ENCODE peak calls at places on chromosomes 6 and 20, in seven cellular contexts. H is HCT116; J is tibial artery; F is GM23248; V is heart right ventricle; P is CD8-positive, alpha-beta memory T cell; O is CD8-positive, alpha-beta T cell. A is an unnamed sample.

GRCh38 chr20:17650816-17651760 is 31.0 kb downstream of the RRBP1 start:
- DNase-seq in H (no peak), J (peak; percentile 39), F (peak; percentile 84), V (no peak), P (no peak), O (no peak), A (no peak)

GRCh38 chr6:156533860-156534580 is 243.2 kb upstream of the ARID1B start:
- DNase-seq in H (no peak), J (no peak), F (no peak), V (no peak), P (no peak), O (no peak), A (no peak)

GRCh38 chr6:131545317-131545716 is 27.7 kb upstream of the ARG1 start:
- DNase-seq in H (no peak), J (no peak), F (no peak), V (no peak), P (no peak), O (no peak), A (no peak)

GRCh38 chr20:11797161-11797560 is 120.5 kb upstream of the BTBD3 start:
- DNase-seq in H (no peak), J (no peak), F (peak; percentile 18), V (no peak), P (no peak), O (no peak), A (no peak)

GRCh38 chr20:5844063-5844681 is 94.0 kb downstream of the SHLD1 start:
- DNase-seq in H (peak; percentile 28), J (no peak), F (peak; percentile 67), V (no peak), P (no peak), O (no peak), A (no peak)

GRCh38 chr20:6407163-6407562 is 284.3 kb upstream of the FERMT1 start:
- DNase-seq in H (no peak), J (no peak), F (no peak), V (no peak), P (no peak), O (no peak), A (no peak)

GRCh38 chr6:154510144-154510905 is at the start of gene CNKSR3:
- DNase-seq in H (peak; percentile 83), J (peak; percentile 92), F (peak; percentile 90), V (peak; percentile 84), P (peak; percentile 1), O (no peak), A (no peak)

GRCh38 chr6:37630281-37630799 is 67.3 kb downstream of the MDGA1 start:
- DNase-seq in H (peak; percentile 94), J (no peak), F (peak; percentile 99), V (no peak), P (no peak), O (no peak), A (no peak)

GRCh38 chr6:90466191-90466940 is 120.5 kb downstream of the MAP3K7 start:
- DNase-seq in H (no peak), J (no peak), F (peak; percentile 40), V (no peak), P (no peak), O (no peak), A (no peak)

GRCh38 chr6:11431455-11431937 is 106.1 kb upstream of the TMEM170B start:
- DNase-seq in H (no peak), J (no peak), F (no peak), V (no peak), P (no peak), O (no peak), A (no peak)

GRCh38 chr20:15163632-15164031 is 826.2 kb upstream of the FLRT3 start:
- DNase-seq in H (no peak), J (no peak), F (no peak), V (no peak), P (no peak), O (no peak), A (no peak)

GRCh38 chr20:19024296-19025035 is 188.0 kb upstream of the SLC24A3 start:
- DNase-seq in H (no peak), J (no peak), F (no peak), V (no peak), P (no peak), O (no peak), A (no peak)

GRCh38 chr6:72466971-72467566 is 154.8 kb upstream of the KCNQ5 start:
- DNase-seq in H (no peak), J (no peak), F (no peak), V (no peak), P (no peak), O (no peak), A (no peak)

GRCh38 chr6:66772785-66773184 is 1065.8 kb upstream of the EYS start:
- DNase-seq in H (no peak), J (no peak), F (no peak), V (no peak), P (no peak), O (no peak), A (no peak)

GRCh38 chr6:33053230-33053629 is 20.2 kb downstream of the HLA-DPA1 start:
- DNase-seq in H (no peak), J (no peak), F (no peak), V (no peak), P (no peak), O (no peak), A (no peak)

GRCh38 chr6:43268348-43268685 is 25.0 kb downstream of the TTBK1 start:
- DNase-seq in H (no peak), J (no peak), F (peak; percentile 23), V (peak; percentile 44), P (no peak), O (no peak), A (no peak)

GRCh38 chr20:41142914-41143313 is 5.6 kb downstream of the PLCG1 start:
- DNase-seq in H (no peak), J (peak; percentile 48), F (no peak), V (no peak), P (peak; percentile 46), O (no peak), A (peak; percentile 35)

GRCh38 chr6:12484519-12484918 is 194.4 kb downstream of the EDN1 start:
- DNase-seq in H (no peak), J (no peak), F (no peak), V (no peak), P (no peak), O (no peak), A (no peak)

GRCh38 chr6:14463110-14463509 is 345.5 kb downstream of the CD83 start:
- DNase-seq in H (no peak), J (no peak), F (no peak), V (no peak), P (no peak), O (no peak), A (no peak)

GRCh38 chr6:14462135-14462905 is 344.7 kb downstream of the CD83 start:
- DNase-seq in H (no peak), J (no peak), F (no peak), V (no peak), P (no peak), O (no peak), A (no peak)

GRCh38 chr6:14466278-14466677 is 348.7 kb downstream of the CD83 start:
- DNase-seq in H (no peak), J (no peak), F (peak; percentile 66), V (no peak), P (no peak), O (no peak), A (no peak)

GRCh38 chr6:14464716-14465115 is 347.1 kb downstream of the CD83 start:
- DNase-seq in H (no peak), J (no peak), F (no peak), V (no peak), P (no peak), O (no peak), A (no peak)

GRCh38 chr6:14464049-14464448 is 346.5 kb downstream of the CD83 start:
- DNase-seq in H (no peak), J (no peak), F (peak; percentile 42), V (no peak), P (no peak), O (no peak), A (no peak)
- H3K9me3 ChIP-seq in H (no peaks in the 10 kb centered on the region), J (no peaks in the 10 kb centered on the region), F (no peaks in the 10 kb centered on the region), V (no peaks in the 10 kb centered on the region), P (no peaks in the 10 kb centered on the region), O (no peaks in the 10 kb centered on the region), A (no peaks in the 10 kb centered on the region)

GRCh38 chr6:27288136-27289044 is 23.7 kb downstream of the POM121L2 start:
- DNase-seq in H (no peak), J (no peak), F (no peak), V (no peak), P (no peak), O (no peak), A (no peak)
- H3K9me3 ChIP-seq in H (no peaks in the 10 kb centered on the region), J (peaks cover 15% of the 10 kb centered on the region), F (no peaks in the 10 kb centered on the region), V (no peaks in the 10 kb centered on the region), P (peaks cover 7% of the 10 kb centered on the region), O (peaks cover 14% of the 10 kb centered on the region), A (peaks cover 23% of the 10 kb centered on the region)

DNA sequence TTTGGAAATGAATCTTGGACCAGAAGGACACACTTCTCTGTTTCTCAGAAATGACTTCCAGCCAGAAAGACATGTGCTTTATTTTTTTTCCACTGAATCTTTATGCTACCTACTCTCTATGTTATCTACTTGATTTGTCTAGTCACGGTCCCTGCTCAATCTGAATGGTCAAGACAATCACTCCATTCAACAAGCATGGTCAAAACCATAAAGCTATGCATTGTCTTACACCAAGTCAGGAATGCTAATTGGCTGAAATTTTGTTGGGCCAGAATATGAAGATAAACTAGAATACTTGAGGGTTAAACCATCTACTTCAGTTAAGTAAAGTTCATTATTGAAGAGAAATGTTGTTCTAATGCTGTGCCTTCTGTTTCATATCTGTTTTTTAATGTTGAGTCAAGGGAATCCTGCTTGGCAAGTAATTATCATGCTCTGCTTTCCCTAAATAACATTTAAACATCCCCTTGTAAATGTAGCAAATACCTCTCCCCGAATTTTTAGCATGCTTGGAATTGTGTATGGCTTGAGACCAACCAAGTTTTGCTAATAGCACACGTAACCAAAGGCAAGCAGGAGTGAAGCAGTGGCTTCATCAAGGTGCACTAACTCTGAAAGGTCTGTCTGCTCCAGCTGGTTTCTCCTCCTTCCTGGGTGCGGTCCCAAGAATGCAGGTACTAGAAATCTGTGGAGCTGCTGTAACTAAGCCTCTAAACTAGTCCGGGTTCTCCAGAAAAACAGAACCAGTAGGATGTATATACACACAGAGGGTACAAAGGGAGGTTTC is 190.3 kb upstream of the CDYL start:
- DNase-seq in H (no peak), J (no peak), F (no peak), V (no peak), P (no peak), O (no peak), A (no peak)
- H3K9me3 ChIP-seq in H (no peaks in the 10 kb centered on the region), J (peaks cover 7% of the 10 kb centered on the region), F (no peaks in the 10 kb centered on the region), V (no peaks in the 10 kb centered on the region), P (no peaks in the 10 kb centered on the region), O (no peaks in the 10 kb centered on the region), A (no peaks in the 10 kb centered on the region)

GRCh38 chr20:56217820-56218219 is 30.7 kb upstream of the MC3R start:
- DNase-seq in H (no peak), J (no peak), F (no peak), V (no peak), P (no peak), O (no peak), A (no peak)

GRCh38 chr20:56223352-56223751 is 25.2 kb upstream of the MC3R start:
- DNase-seq in H (no peak), J (no peak), F (no peak), V (no peak), P (no peak), O (no peak), A (no peak)

GRCh38 chr20:56222201-56222600 is 26.3 kb upstream of the MC3R start:
- DNase-seq in H (no peak), J (no peak), F (peak; percentile 23), V (no peak), P (no peak), O (no peak), A (no peak)

DNA sequence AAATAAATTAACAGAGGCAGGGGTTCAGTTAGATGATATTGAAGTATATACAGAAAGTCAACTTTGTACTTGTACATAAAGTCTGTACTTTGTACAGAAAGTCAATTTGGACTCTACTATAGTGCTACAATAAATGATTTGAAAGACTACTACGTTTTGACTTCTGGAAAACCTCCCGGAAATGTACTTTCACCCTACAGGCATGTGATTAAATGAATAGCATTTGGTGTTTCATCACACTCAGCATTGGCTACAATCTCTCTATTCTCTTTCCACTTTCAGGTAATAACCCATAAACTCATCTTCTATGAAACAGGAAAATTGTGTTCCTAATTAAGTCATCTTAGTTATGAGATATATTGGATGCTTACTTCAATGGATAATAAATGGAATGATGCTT is 25.6 kb upstream of the MC3R start:
- DNase-seq in H (no peak), J (no peak), F (peak; percentile 7), V (no peak), P (no peak), O (no peak), A (no peak)
- H3K9me3 ChIP-seq in H (no peaks in the 10 kb centered on the region), J (no peaks in the 10 kb centered on the region), F (no peaks in the 10 kb centered on the region), V (no peaks in the 10 kb centered on the region), P (no peaks in the 10 kb centered on the region), O (no peaks in the 10 kb centered on the region), A (no peaks in the 10 kb centered on the region)

A was measured in T-helper 17 cell.